ENCODE peak calls at places on chromosomes 1 and 21, in five cellular contexts. X is right atrium auricular region, C is lower lobe of right lung, A is Peyer's patch, P is tibial nerve. T is an unnamed sample.

GRCh38 chr1:233673947-233674431 is 60.1 kb downstream of the KCNK1 start:
- DNase-seq in X (no peak), C (no peak), A (no peak), P (no peak), T (no peak)

GRCh38 chr1:207849016-207849415 is 61.9 kb downstream of the CD34 start:
- DNase-seq in X (no peak), C (no peak), A (no peak), P (no peak), T (no peak)

GRCh38 chr1:199978408-199978940 is 49.0 kb upstream of the NR5A2 start:
- DNase-seq in X (no peak), C (no peak), A (no peak), P (no peak), T (no peak)

GRCh38 chr1:28273216-28273860 is 14.0 kb downstream of the SESN2 start:
- DNase-seq in X (no peak), C (no peak), A (no peak), P (no peak), T (no peak)

GRCh38 chr21:42161957-42162681 is 56.8 kb upstream of the ABCG1 start:
- DNase-seq in X (no peak), C (no peak), A (no peak), P (no peak), T (no peak)

GRCh38 chr1:200029624-200030074 is 2.1 kb downstream of the NR5A2 start:
- DNase-seq in X (no peak), C (no peak), A (peak; percentile 63), P (no peak), T (no peak)

GRCh38 chr1:33814166-33814565 is 49.7 kb upstream of the HMGB4 start:
- DNase-seq in X (peak; percentile 16), C (no peak), A (no peak), P (no peak), T (no peak)

GRCh38 chr1:58765016-58765415 is 18.8 kb downstream of the JUN start:
- DNase-seq in X (no peak), C (no peak), A (no peak), P (no peak), T (peak; percentile 53)

GRCh38 chr1:31714442-31715096 is 10.8 kb upstream of the COL16A1 start:
- DNase-seq in X (peak; percentile 90), C (no peak), A (peak; percentile 72), P (peak; percentile 57), T (peak; percentile 91)

GRCh38 chr1:53616511-53616910 is 122.5 kb downstream of the GLIS1 start:
- DNase-seq in X (no peak), C (peak; percentile 10), A (no peak), P (no peak), T (no peak)

GRCh38 chr1:82227696-82228095 is 427.0 kb downstream of the ADGRL2 start:
- DNase-seq in X (no peak), C (no peak), A (no peak), P (peak; percentile 74), T (peak; percentile 35)

GRCh38 chr1:221743416-221744208 is 1.7 kb upstream of the DUSP10 start:
- DNase-seq in X (no peak), C (no peak), A (no peak), P (no peak), T (no peak)

GRCh38 chr21:45593162-45594022 is 50.1 kb upstream of the PCBP3 start:
- DNase-seq in X (no peak), C (peak; percentile 28), A (peak; percentile 39), P (no peak), T (no peak)

GRCh38 chr1:206469933-206470691 is at the start of gene IKBKE:
- DNase-seq in X (peak; percentile 77), C (peak; percentile 76), A (peak; percentile 64), P (peak; percentile 44), T (peak; percentile 76)

GRCh38 chr21:44908496-44908895 is 12.2 kb downstream of the ITGB2 start:
- DNase-seq in X (no peak), C (no peak), A (no peak), P (no peak), T (no peak)

GRCh38 chr1:97883823-97884222 is 37.0 kb downstream of the DPYD start:
- DNase-seq in X (no peak), C (no peak), A (no peak), P (no peak), T (no peak)
- H3K4me3 ChIP-seq in X (no peak overlapping the region), C (no peak overlapping the region), A (no peak overlapping the region), P (no peak overlapping the region), T (no peak overlapping the region)

DNA sequence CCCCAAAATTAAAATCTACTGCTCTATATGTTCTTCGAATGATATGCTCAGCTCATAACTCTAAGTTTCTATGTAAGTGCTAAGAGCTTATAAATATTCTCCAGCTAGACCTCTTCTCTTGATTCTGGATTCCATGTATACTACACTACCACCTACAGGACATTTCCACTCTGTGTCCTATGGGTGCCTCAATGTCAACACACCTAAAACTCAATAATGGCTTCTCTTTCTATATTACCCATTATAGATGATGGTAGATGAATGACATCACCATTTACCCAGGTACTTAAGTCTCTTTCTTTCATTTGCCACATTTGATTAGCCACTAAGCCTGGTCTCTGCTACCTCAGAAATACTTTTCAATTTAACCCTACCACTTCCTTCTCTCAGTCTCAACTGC is 41.3 kb downstream of the TBX19 start:
- DNase-seq in X (no peak), C (no peak), A (no peak), P (no peak), T (peak; percentile 27)
- TF ChIP-seq CTCF in X (peak; percentile 54), C (no peak), A (no peak), P (no peak), T (peak; percentile 44)

GRCh38 chr1:164577291-164577690 is 18.3 kb downstream of the PBX1 start:
- DNase-seq in X (no peak), C (no peak), A (no peak), P (no peak), T (peak; percentile 65)
- H3K4me3 ChIP-seq in X (no peak overlapping the region), C (peak overlapping the region; percentile 25), A (no peak overlapping the region), P (no peak overlapping the region), T (no peak overlapping the region)

DNA sequence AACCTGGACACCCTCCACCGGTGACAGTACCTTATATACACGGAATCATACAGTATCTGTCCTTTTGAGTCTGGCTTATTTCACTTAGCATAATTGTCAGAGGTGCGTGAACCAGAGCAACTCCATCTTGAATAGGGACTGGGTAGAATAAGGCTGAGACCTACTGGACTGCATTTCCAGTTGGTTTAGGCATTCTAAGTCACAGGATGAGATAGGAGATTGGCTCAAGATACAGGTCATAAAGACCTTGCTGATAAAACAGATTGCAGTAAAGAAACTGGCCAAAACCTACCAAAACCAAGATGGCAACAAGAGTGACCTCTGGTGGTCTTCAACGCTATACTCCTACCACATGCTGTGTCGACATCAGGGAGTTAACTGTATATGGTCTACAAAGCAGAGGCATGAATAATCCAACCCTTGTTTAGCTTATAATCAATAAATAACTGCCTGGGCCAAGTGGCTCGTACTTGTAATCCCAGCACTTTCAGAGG is 1.4 kb upstream of the FDPS start:
- DNase-seq in X (no peak), C (no peak), A (no peak), P (no peak), T (no peak)
- TF ChIP-seq CTCF in X (peak; percentile 42), C (peak; percentile 35), A (no peak), P (no peak), T (peak; percentile 24)